ENCODE peak calls at places on chromosomes 6 and 20, in eight cellular contexts. X is H9, H is AG04450, Y is PC-9, P is small intestine, J is cardiac muscle cell, I is prostate gland, V is transverse colon. O is an unnamed sample.
A peak's percentile ranks its signal among the peaks of the same experiment; 100 is the strongest.

GRCh38 chr20:45343867-45344721 is 4.1 kb downstream of the SDC4 start:
- DNase-seq in X (peak; percentile 51), H (peak; percentile 71), Y (peak; percentile 90), P (peak; percentile 96), J (peak; percentile 33), I (peak; percentile 67), V (peak; percentile 76), O (peak; percentile 91)

GRCh38 chr6:43355862-43356590 is 13.4 kb downstream of the ZNF318 start:
- DNase-seq in X (peak; percentile 40), H (no peak), Y (no peak), P (peak; percentile 67), J (peak; percentile 39), I (no peak), V (peak; percentile 19), O (no peak)

GRCh38 chr6:43076093-43076927 is at the start of gene PTK7:
- DNase-seq in X (peak; percentile 87), H (no peak), Y (peak; percentile 73), P (no peak), J (peak; percentile 92), I (peak; percentile 70), V (no peak), O (no peak)

GRCh38 chr6:158972241-158973233 is 27.5 kb downstream of the RSPH3 start:
- DNase-seq in X (no peak), H (peak; percentile 11), Y (peak; percentile 4), P (peak; percentile 75), J (peak; percentile 65), I (peak; percentile 15), V (no peak), O (no peak)

GRCh38 chr6:7137335-7138106 is 29.8 kb downstream of the RREB1 start:
- DNase-seq in X (peak; percentile 57), H (no peak), Y (no peak), P (no peak), J (peak; percentile 77), I (no peak), V (peak; percentile 61), O (peak; percentile 77)

GRCh38 chr6:156876302-156876701 is 99.1 kb downstream of the ARID1B start:
- DNase-seq in X (peak; percentile 73), H (no peak), Y (no peak), P (no peak), J (no peak), I (no peak), V (no peak), O (no peak)

GRCh38 chr6:36642913-36643817 is 35.3 kb upstream of the CDKN1A start:
- DNase-seq in X (no peak), H (peak; percentile 48), Y (peak; percentile 56), P (peak; percentile 98), J (peak; percentile 45), I (peak; percentile 82), V (peak; percentile 95), O (peak; percentile 95)

GRCh38 chr20:17759449-17759848 is 59.7 kb downstream of the BANF2 start:
- DNase-seq in X (no peak), H (no peak), Y (no peak), P (no peak), J (no peak), I (no peak), V (no peak), O (no peak)

GRCh38 chr6:83417880-83418663 is 12.8 kb downstream of the ME1 start:
- DNase-seq in X (no peak), H (peak; percentile 39), Y (no peak), P (peak; percentile 64), J (peak; percentile 54), I (no peak), V (no peak), O (no peak)

GRCh38 chr6:157021267-157022021 is 244.3 kb downstream of the ARID1B start:
- DNase-seq in X (peak; percentile 86), H (peak; percentile 59), Y (peak; percentile 85), P (peak; percentile 85), J (peak; percentile 90), I (peak; percentile 92), V (peak; percentile 94), O (peak; percentile 94)

GRCh38 chr6:97813881-97814280 is 530.9 kb upstream of the MMS22L start:
- DNase-seq in X (no peak), H (no peak), Y (no peak), P (no peak), J (no peak), I (no peak), V (no peak), O (no peak)

GRCh38 chr20:62622877-62623487 is 19.3 kb upstream of the SLCO4A1 start:
- DNase-seq in X (no peak), H (no peak), Y (peak; percentile 65), P (no peak), J (no peak), I (no peak), V (no peak), O (no peak)

GRCh38 chr6:119643866-119644265 is 294.3 kb upstream of the MAN1A1 start:
- DNase-seq in X (no peak), H (no peak), Y (no peak), P (no peak), J (no peak), I (no peak), V (no peak), O (no peak)

GRCh38 chr20:61253264-61253639 is 1.2 kb downstream of the CDH4 start:
- DNase-seq in X (peak; percentile 48), H (no peak), Y (no peak), P (no peak), J (peak; percentile 67), I (no peak), V (no peak), O (no peak)

GRCh38 chr20:48335421-48336090 is 492.2 kb downstream of the PREX1 start:
- DNase-seq in X (no peak), H (no peak), Y (no peak), P (no peak), J (no peak), I (no peak), V (no peak), O (no peak)

GRCh38 chr6:12066297-12066696 is 54.2 kb downstream of the HIVEP1 start:
- DNase-seq in X (no peak), H (no peak), Y (no peak), P (no peak), J (no peak), I (no peak), V (no peak), O (no peak)

GRCh38 chr20:11585752-11586352 is 331.8 kb upstream of the BTBD3 start:
- DNase-seq in X (no peak), H (no peak), Y (no peak), P (no peak), J (peak; percentile 29), I (no peak), V (no peak), O (no peak)

GRCh38 chr6:72553531-72554202 is 68.2 kb upstream of the KCNQ5 start:
- DNase-seq in X (no peak), H (peak; percentile 59), Y (no peak), P (no peak), J (peak; percentile 8), I (no peak), V (no peak), O (no peak)

GRCh38 chr6:165092881-165093595 is 216.4 kb downstream of the C6orf118 start:
- DNase-seq in X (no peak), H (no peak), Y (no peak), P (no peak), J (no peak), I (no peak), V (no peak), O (no peak)

GRCh38 chr6:362231-362923 is 29.2 kb upstream of the IRF4 start:
- DNase-seq in X (no peak), H (no peak), Y (no peak), P (no peak), J (no peak), I (no peak), V (no peak), O (no peak)
- H3K9me3 ChIP-seq in X (peaks cover 77% of the 10 kb centered on the region), H (peaks cover 68% of the 10 kb centered on the region), Y (peaks cover 6% of the 10 kb centered on the region), P (no peaks in the 10 kb centered on the region), J (peaks cover 3% of the 10 kb centered on the region), I (no peaks in the 10 kb centered on the region), V (no peaks in the 10 kb centered on the region), O (peaks cover 17% of the 10 kb centered on the region)

GRCh38 chr20:52103469-52103910 is 88.1 kb downstream of the ZFP64 start:
- DNase-seq in X (peak; percentile 72), H (no peak), Y (peak; percentile 84), P (no peak), J (no peak), I (no peak), V (no peak), O (no peak)
- H3K27ac ChIP-seq in X (no peak overlapping the region), H (peak overlapping the region; percentile 82), Y (peak overlapping the region; percentile 71), P (no peak overlapping the region), J (no peak overlapping the region), I (no peak overlapping the region), V (no peak overlapping the region), O (no peak overlapping the region)

GRCh38 chr20:198225-198624 is 8.7 kb upstream of the DEFB128 start:
- DNase-seq in X (no peak), H (no peak), Y (no peak), P (no peak), J (no peak), I (no peak), V (no peak), O (no peak)
- H3K9me3 ChIP-seq in X (peaks cover 41% of the 10 kb centered on the region), H (no peaks in the 10 kb centered on the region), Y (peaks cover 4% of the 10 kb centered on the region), P (no peaks in the 10 kb centered on the region), J (no peaks in the 10 kb centered on the region), I (no peaks in the 10 kb centered on the region), V (no peaks in the 10 kb centered on the region), O (no peaks in the 10 kb centered on the region)

GRCh38 chr20:33865761-33866160 is 54.6 kb downstream of the CHMP4B start:
- DNase-seq in X (no peak), H (no peak), Y (no peak), P (no peak), J (no peak), I (no peak), V (no peak), O (no peak)

GRCh38 chr20:33863440-33864323 is 52.5 kb downstream of the CHMP4B start:
- DNase-seq in X (no peak), H (no peak), Y (no peak), P (no peak), J (no peak), I (no peak), V (peak; percentile 37), O (no peak)

GRCh38 chr20:33861458-33861857 is 50.3 kb downstream of the CHMP4B start:
- DNase-seq in X (no peak), H (no peak), Y (no peak), P (no peak), J (no peak), I (no peak), V (no peak), O (no peak)

GRCh38 chr20:33864324-33864963 is 53.3 kb downstream of the CHMP4B start:
- DNase-seq in X (no peak), H (no peak), Y (no peak), P (no peak), J (no peak), I (no peak), V (no peak), O (no peak)

DNA sequence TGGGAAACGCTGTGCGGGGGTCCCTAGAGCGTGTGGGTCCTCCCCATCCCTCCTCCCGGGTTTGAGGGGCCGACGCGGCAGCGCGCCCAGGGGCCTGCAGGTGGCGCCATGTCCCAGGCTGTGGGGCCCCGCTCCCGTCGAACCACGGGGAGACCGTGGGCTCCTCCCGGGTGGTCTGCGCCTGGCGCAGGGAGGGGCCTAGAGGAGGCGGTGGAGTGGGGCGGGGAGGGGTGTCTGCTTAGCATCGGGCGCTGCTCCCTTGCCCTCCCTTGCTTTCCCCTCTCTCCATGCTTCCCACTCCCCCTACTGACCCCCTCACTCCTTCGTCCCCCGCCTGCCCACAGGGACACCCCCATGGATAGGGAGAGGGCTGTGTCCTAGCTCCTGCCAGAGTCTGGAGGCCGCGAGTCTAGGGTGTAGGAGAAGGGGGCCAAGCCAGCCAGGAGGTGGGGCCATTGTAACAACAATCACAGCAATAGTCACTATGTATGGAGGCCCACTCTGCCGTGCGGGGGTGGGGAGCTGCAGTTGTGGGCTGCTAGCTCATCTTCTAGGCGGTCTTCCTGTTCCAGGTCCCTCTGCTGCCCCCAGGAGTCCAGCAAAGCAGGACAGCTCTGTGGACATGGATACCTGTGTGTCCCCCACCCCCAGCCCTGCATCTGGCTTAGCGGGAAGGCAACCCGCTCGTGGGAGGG is 51.7 kb downstream of the CHMP4B start:
- DNase-seq in X (peak; percentile 86), H (peak; percentile 41), Y (peak; percentile 21), P (no peak), J (peak; percentile 64), I (peak; percentile 19), V (peak; percentile 62), O (peak; percentile 69)
- H3K27ac ChIP-seq in X (no peak overlapping the region), H (no peak overlapping the region), Y (no peak overlapping the region), P (no peak overlapping the region), J (no peak overlapping the region), I (no peak overlapping the region), V (no peak overlapping the region), O (no peak overlapping the region)

O was measured in tibial artery.